ENCODE peak calls at places on chromosome 21, in seven cellular contexts. X is HL-60, N is fibroblast of mammary gland, D is neural progenitor cell, Q is choroid plexus epithelial cell, A is esophagus squamous epithelium, E is A549. G is an unnamed sample.

GRCh38 chr21:29514652-29515247 is 216.0 kb downstream of the BACH1 start:
- DNase-seq in A (no peak), D (no peak), X (no peak), Q (no peak), N (no peak), E (no peak), G (no peak)

GRCh38 chr21:42704861-42705260 is 51.4 kb downstream of the PDE9A start:
- DNase-seq in E (no peak), D (no peak), A (no peak), X (no peak), Q (no peak), N (no peak), G (no peak)

GRCh38 chr21:39661121-39661520 is 48.4 kb downstream of the B3GALT5 start:
- DNase-seq in X (no peak), N (no peak), Q (no peak), D (no peak), A (no peak), E (no peak), G (no peak)

GRCh38 chr21:36104306-36105300 is 30.3 kb upstream of the CBR3 start:
- DNase-seq in E (no peak), D (peak; percentile 80), N (peak; percentile 77), Q (peak; percentile 70), X (no peak), A (no peak), G (no peak)

GRCh38 chr21:28899744-28900143 is 92.9 kb downstream of the LTN1 start:
- DNase-seq in E (peak; percentile 2), A (no peak), Q (peak; percentile 62), N (peak; percentile 82), D (no peak), X (no peak), G (no peak)

GRCh38 chr21:32315511-32316362 is 17.1 kb downstream of the MRAP start:
- DNase-seq in Q (peak; percentile 35), D (no peak), A (no peak), N (no peak), X (no peak), E (no peak), G (no peak)

GRCh38 chr21:21807598-21807903 is 809.3 kb downstream of the NCAM2 start:
- DNase-seq in N (peak; percentile 12), X (no peak), D (no peak), A (no peak), E (no peak), Q (peak; percentile 11), G (no peak)

GRCh38 chr21:15682182-15682895 is 47.4 kb upstream of the USP25 start:
- DNase-seq in E (peak; percentile 20), D (no peak), A (no peak), N (peak; percentile 88), Q (peak; percentile 91), X (peak; percentile 82), G (no peak)

GRCh38 chr21:17491716-17492414 is 21.0 kb upstream of the CXADR start:
- DNase-seq in D (no peak), A (no peak), N (peak; percentile 100), X (peak; percentile 30), E (peak; percentile 56), Q (peak; percentile 99), G (peak; percentile 99)

GRCh38 chr21:35086357-35086756 is 37.3 kb upstream of the RUNX1 start:
- DNase-seq in A (no peak), N (peak; percentile 55), X (no peak), E (no peak), Q (peak; percentile 36), D (no peak), G (no peak)

GRCh38 chr21:32336711-32337110 is 38.1 kb downstream of the MRAP start:
- DNase-seq in D (no peak), A (no peak), E (no peak), N (peak; percentile 24), X (no peak), Q (peak; percentile 73), G (no peak)

GRCh38 chr21:15279484-15279883 is 214.7 kb upstream of the NRIP1 start:
- DNase-seq in A (no peak), D (no peak), X (no peak), E (no peak), N (peak; percentile 45), Q (no peak), G (no peak)

GRCh38 chr21:28767523-28767922 is 225.2 kb downstream of the LTN1 start:
- DNase-seq in E (no peak), Q (no peak), D (no peak), X (no peak), A (no peak), N (no peak), G (no peak)

GRCh38 chr21:39385299-39386145 is 36.6 kb upstream of the HMGN1 start:
- DNase-seq in E (peak; percentile 92), Q (peak; percentile 89), D (no peak), N (peak; percentile 72), X (no peak), A (no peak), G (peak; percentile 35)

GRCh38 chr21:32604484-32604883 is 7.7 kb downstream of the CFAP298 start:
- DNase-seq in E (no peak), N (no peak), Q (no peak), A (no peak), X (no peak), D (peak; percentile 47), G (no peak)

DNA sequence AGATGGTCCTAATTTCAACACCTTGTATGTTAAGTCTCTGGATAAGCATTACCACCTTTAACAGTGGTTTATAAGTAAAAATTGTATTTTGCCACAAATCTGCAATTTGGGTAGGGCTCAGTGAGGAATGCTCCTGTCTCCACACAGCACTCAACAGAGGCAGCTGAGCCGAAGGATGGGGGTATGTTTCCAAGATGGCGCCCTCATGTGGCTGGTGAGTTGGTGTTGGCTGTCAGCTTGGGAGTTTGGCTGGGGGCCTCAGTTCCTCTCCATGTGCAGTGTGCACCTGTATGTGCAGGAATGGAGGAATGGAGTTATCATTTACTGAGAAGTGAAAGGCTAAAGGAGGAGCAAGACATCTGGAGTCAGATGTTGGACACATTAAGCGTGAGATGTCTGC is 136.8 kb downstream of the GABPA start:
- DNase-seq in N (no peak), A (no peak), Q (no peak), D (no peak), X (peak; percentile 8), E (peak; percentile 12), G (no peak)
- TF ChIP-seq CTCF in N (no peak), A (no peak), Q (peak; percentile 26), D (peak; percentile 34), X (no peak), E (no peak), G (peak; percentile 34)

GRCh38 chr21:46054031-46054430 is 43.9 kb upstream of the COL6A2 start:
- DNase-seq in N (peak; percentile 41), X (no peak), A (no peak), Q (no peak), E (no peak), D (no peak), G (no peak)
- H3K4me3 ChIP-seq in N (no peak overlapping the region), X (no peak overlapping the region), A (no peak overlapping the region), Q (no peak overlapping the region), E (no peak overlapping the region), D (no peak overlapping the region), G (no peak overlapping the region)

GRCh38 chr21:37226356-37226920 is 40.7 kb downstream of the VPS26C start:
- DNase-seq in E (no peak), A (no peak), N (no peak), X (no peak), Q (no peak), D (no peak), G (no peak)
- TF ChIP-seq CTCF in E (no peak), A (no peak), N (no peak), X (no peak), Q (no peak), D (no peak), G (no peak)

GRCh38 chr21:34029724-34030528 is 43.5 kb upstream of the MRPS6 start:
- DNase-seq in E (peak; percentile 84), Q (peak; percentile 92), A (no peak), X (no peak), D (peak; percentile 80), N (peak; percentile 90), G (peak; percentile 53)
- H3K4me3 ChIP-seq in E (no peak overlapping the region), Q (peak overlapping the region; percentile 36), A (no peak overlapping the region), X (no peak overlapping the region), D (peak overlapping the region; percentile 4), N (peak overlapping the region; percentile 21), G (no peak overlapping the region)

GRCh38 chr21:41136286-41136685 is 31.7 kb upstream of the BACE2 start:
- DNase-seq in N (no peak), A (no peak), D (no peak), E (no peak), X (no peak), Q (no peak), G (no peak)
- TF ChIP-seq CTCF in N (no peak), A (no peak), D (no peak), E (no peak), X (no peak), Q (no peak), G (no peak)

DNA sequence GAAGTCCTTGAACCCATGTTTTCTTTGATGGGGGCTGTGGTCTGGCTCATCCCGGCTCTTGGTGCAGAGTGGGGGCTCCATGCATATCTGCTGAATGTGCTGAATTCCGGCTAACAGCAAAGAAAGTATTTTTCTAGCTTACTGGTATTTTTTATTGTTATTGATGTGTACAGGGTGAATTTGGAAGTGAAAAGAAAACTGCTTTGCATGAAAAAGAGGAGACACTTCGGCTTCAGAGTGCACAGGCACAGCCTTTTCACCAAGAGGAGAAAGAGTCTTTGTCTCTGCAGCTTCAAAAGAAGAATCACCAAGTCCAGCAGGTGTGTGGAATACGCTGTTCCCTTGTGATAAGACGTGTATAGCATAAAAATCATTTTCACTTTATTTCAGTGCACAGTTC is 57.6 kb downstream of the PCNT start:
- DNase-seq in X (no peak), A (no peak), N (no peak), Q (no peak), D (no peak), E (no peak), G (no peak)
- H3K4me3 ChIP-seq in X (no peak overlapping the region), A (no peak overlapping the region), N (no peak overlapping the region), Q (no peak overlapping the region), D (no peak overlapping the region), E (no peak overlapping the region), G (no peak overlapping the region)

GRCh38 chr21:44039828-44040227 is 27.7 kb downstream of the TRAPPC10 start:
- DNase-seq in X (no peak), Q (no peak), D (no peak), A (no peak), N (no peak), E (no peak), G (no peak)
- TF ChIP-seq CTCF in X (no peak), Q (no peak), D (no peak), A (no peak), N (no peak), E (no peak), G (no peak)

G was measured in retinal pigment epithelial cell.